ENCODE peak calls at places on chromosomes 13 and 19, in seven cellular contexts. O, M, L, T, D, W and X are unnamed samples. For H3K4me1, the result is how much of the 10 kb centered on the place peaks cover.

GRCh38 chr13:24112791-24113190 is 47.7 kb upstream of the SPATA13 start:
- DNase-seq in O (no peak), M (no peak), L (no peak), T (no peak), D (no peak), W (no peak), X (no peak)

GRCh38 chr13:99800004-99800403 is 171.6 kb downstream of the ZIC5 start:
- DNase-seq in O (no peak), M (no peak), L (no peak), T (no peak), D (no peak), W (no peak), X (no peak)

GRCh38 chr13:48235100-48235813 is 2.3 kb downstream of the ITM2B start:
- DNase-seq in O (no peak), M (no peak), L (peak), T (no peak), D (no peak), W (no peak), X (no peak)

GRCh38 chr13:111153279-111153976 is 38.3 kb downstream of the ARHGEF7 start:
- DNase-seq in O (peak), M (peak), L (peak), T (peak), D (peak), W (peak), X (peak)

GRCh38 chr13:108313382-108313781 is 43.9 kb downstream of the TNFSF13B start:
- DNase-seq in O (no peak), M (no peak), L (no peak), T (no peak), D (no peak), W (no peak), X (no peak)

GRCh38 chr19:4059493-4059880 is 7.2 kb downstream of the ZBTB7A start:
- DNase-seq in O (no peak), M (no peak), L (no peak), T (no peak), D (no peak), W (no peak), X (no peak)

GRCh38 chr13:40130871-40131636 is 475.6 kb downstream of the COG6 start:
- DNase-seq in O (no peak), M (no peak), L (no peak), T (peak), D (no peak), W (no peak), X (no peak)

GRCh38 chr13:36888645-36889044 is 31.4 kb downstream of the SMAD9 start:
- DNase-seq in O (no peak), M (no peak), L (no peak), T (no peak), D (no peak), W (no peak), X (no peak)

GRCh38 chr19:28330831-28331230 is 882.1 kb downstream of the UQCRFS1 start:
- DNase-seq in O (no peak), M (no peak), L (no peak), T (no peak), D (no peak), W (no peak), X (no peak)

GRCh38 chr19:43618921-43619261 is 538 bp downstream of the ZNF428 start:
- DNase-seq in O (no peak), M (no peak), L (no peak), T (no peak), D (no peak), W (no peak), X (no peak)

GRCh38 chr19:30467239-30467638 is 95.1 kb downstream of the ZNF536 start:
- DNase-seq in O (no peak), M (no peak), L (no peak), T (no peak), D (no peak), W (no peak), X (no peak)

GRCh38 chr13:31042084-31042483 is 109.6 kb downstream of the TEX26 start:
- DNase-seq in O (no peak), M (no peak), L (no peak), T (no peak), D (no peak), W (no peak), X (peak)

GRCh38 chr19:11279505-11280236 is 16.3 kb upstream of the TSPAN16 start:
- DNase-seq in O (no peak), M (peak), L (no peak), T (no peak), D (no peak), W (no peak), X (no peak)

GRCh38 chr19:21143846-21144245 is 2.0 kb downstream of the ZNF431 start:
- DNase-seq in O (no peak), M (no peak), L (no peak), T (no peak), D (no peak), W (no peak), X (no peak)

GRCh38 chr13:110652231-110652730 is 36.9 kb downstream of the NAXD start:
- DNase-seq in O (no peak), M (no peak), L (no peak), T (no peak), D (no peak), W (no peak), X (no peak)

GRCh38 chr13:37375071-37375470 is 223.5 kb downstream of the POSTN start:
- DNase-seq in O (no peak), M (no peak), L (no peak), T (no peak), D (no peak), W (no peak), X (no peak)

GRCh38 chr13:19587635-19588300 is 26.4 kb upstream of the TPTE2 start:
- DNase-seq in O (no peak), M (no peak), L (no peak), T (no peak), D (no peak), W (no peak), X (no peak)

GRCh38 chr13:77503398-77503797 is 32.1 kb upstream of the SCEL start:
- DNase-seq in O (no peak), M (no peak), L (no peak), T (no peak), D (no peak), W (no peak), X (no peak)

GRCh38 chr13:109809216-109809890 is 23.0 kb upstream of the IRS2 start:
- DNase-seq in O (no peak), M (no peak), L (no peak), T (no peak), D (no peak), W (no peak), X (no peak)

GRCh38 chr19:37221136-37221535 is 3.1 kb downstream of the ZNF383 start:
- DNase-seq in O (no peak), M (no peak), L (no peak), T (no peak), D (no peak), W (no peak), X (no peak)

GRCh38 chr19:4416268-4416667 is 13.8 kb downstream of the CHAF1A start:
- DNase-seq in O (peak), M (no peak), L (no peak), T (no peak), D (no peak), W (no peak), X (no peak)

DNA sequence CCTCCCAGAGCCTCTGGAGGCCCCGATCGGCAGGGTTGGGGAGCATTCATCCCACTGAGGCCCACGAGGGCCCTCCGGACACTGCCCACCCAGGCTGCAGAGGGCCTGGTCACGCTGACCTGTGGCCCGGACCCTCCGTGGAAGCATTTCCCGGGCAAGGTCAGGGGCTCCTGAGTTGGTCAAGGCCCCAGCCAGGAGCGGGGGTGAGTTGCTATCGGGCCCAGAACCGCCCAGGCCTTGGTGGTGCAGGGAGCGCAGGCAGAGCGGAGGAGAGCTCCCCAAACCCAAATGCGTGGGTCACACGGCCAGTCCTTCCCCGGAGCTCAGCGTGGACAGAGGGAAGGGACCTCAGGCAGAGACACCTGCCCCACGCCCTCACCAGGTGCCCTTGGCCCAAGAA is 25.7 kb downstream of the GPX4 start:
- DNase-seq in O (no peak), M (no peak), L (no peak), T (no peak), D (no peak), W (no peak), X (no peak)
- H3K4me3 ChIP-seq in O (no peak), M (no peak), L (no peak), T (no peak), D (no peak), W (peak), X (no peak)

GRCh38 chr19:19428746-19429145 is 23.3 kb downstream of the GATAD2A start:
- DNase-seq in O (no peak), M (no peak), L (no peak), T (no peak), D (no peak), W (no peak), X (no peak)
- H3K4me1 ChIP-seq in O (under half), M (half or more), L (under half), T (under half), D (under half), W (half or more), X (under half)

GRCh38 chr19:38252935-38253691 is 3.1 kb downstream of the PPP1R14A start:
- DNase-seq in O (peak), M (no peak), L (peak), T (peak), D (no peak), W (peak), X (peak)
- H3K4me3 ChIP-seq in O (peak), M (no peak), L (peak), T (peak), D (no peak), W (peak), X (peak)

GRCh38 chr19:5971714-5972354 is 6.1 kb downstream of the RANBP3 start:
- DNase-seq in O (peak), M (no peak), L (no peak), T (no peak), D (no peak), W (no peak), X (no peak)
- H3K4me1 ChIP-seq in O (under half), M (half or more), L (under half), T (under half), D (under half), W (under half), X (under half)